ENCODE peak calls at places on chromosomes 7 and 10, in ten cellular contexts. U, L, J, E, O, M, A, S, G and R are unnamed samples.

GRCh38 chr10:50279489-50279888 is 28.2 kb upstream of the ASAH2 start:
- DNase-seq in G (peak), S (peak), E (no peak), O (no peak), U (no peak), M (no peak), L (no peak), J (no peak), A (no peak), R (no peak)

GRCh38 chr7:141355057-141355456 is 196.2 kb upstream of the AGK start:
- DNase-seq in E (no peak), A (no peak), U (no peak), S (no peak), L (no peak), J (no peak), G (no peak), O (no peak), M (no peak), R (no peak)

GRCh38 chr7:113367187-113367586 is 248.8 kb upstream of the SMIM30 start:
- DNase-seq in G (no peak), A (no peak), E (no peak), J (no peak), U (no peak), L (no peak), S (no peak), O (no peak), M (no peak), R (no peak)

GRCh38 chr7:118264836-118265235 is 40.3 kb downstream of the ANKRD7 start:
- DNase-seq in L (no peak), O (no peak), M (no peak), U (no peak), S (no peak), A (no peak), E (no peak), G (no peak), J (no peak), R (no peak)

GRCh38 chr7:7257899-7258692 is 75.8 kb downstream of the C1GALT1 start:
- DNase-seq in G (no peak), O (no peak), E (no peak), J (no peak), S (no peak), U (no peak), M (no peak), L (no peak), A (no peak), R (peak)

GRCh38 chr7:55299273-55299967 is 65.7 kb upstream of the LANCL2 start:
- DNase-seq in M (no peak), L (no peak), O (no peak), S (no peak), E (no peak), U (no peak), A (no peak), J (no peak), G (no peak), R (no peak)

GRCh38 chr7:93043393-93043985 is 74.3 kb downstream of the SAMD9 start:
- DNase-seq in J (peak), M (no peak), L (no peak), E (peak), G (no peak), A (peak), O (peak), S (peak), U (peak), R (no peak)

GRCh38 chr10:46220872-46221538 is 65.8 kb upstream of the ANTXRL start:
- DNase-seq in J (no peak), A (no peak), G (peak), E (no peak), M (no peak), O (no peak), U (no peak), L (no peak), S (no peak), R (no peak)

GRCh38 chr7:155506854-155507337 is 39.5 kb downstream of the CNPY1 start:
- DNase-seq in A (no peak), M (no peak), L (no peak), G (no peak), S (peak), U (no peak), E (no peak), J (no peak), O (no peak), R (no peak)

GRCh38 chr7:22723642-22724041 is 3.4 kb upstream of the IL6 start:
- DNase-seq in E (no peak), J (no peak), U (no peak), S (no peak), G (no peak), O (no peak), M (no peak), L (peak), A (no peak), R (no peak)

GRCh38 chr7:50379082-50379481 is 71.1 kb downstream of the FIGNL1 start:
- DNase-seq in E (no peak), O (no peak), G (peak), A (peak), S (peak), M (peak), L (peak), U (no peak), J (no peak), R (no peak)

GRCh38 chr10:58481569-58482109 is 31.0 kb upstream of the BICC1 start:
- DNase-seq in S (no peak), E (no peak), L (no peak), J (no peak), O (no peak), U (no peak), G (no peak), M (no peak), A (no peak), R (no peak)

DNA sequence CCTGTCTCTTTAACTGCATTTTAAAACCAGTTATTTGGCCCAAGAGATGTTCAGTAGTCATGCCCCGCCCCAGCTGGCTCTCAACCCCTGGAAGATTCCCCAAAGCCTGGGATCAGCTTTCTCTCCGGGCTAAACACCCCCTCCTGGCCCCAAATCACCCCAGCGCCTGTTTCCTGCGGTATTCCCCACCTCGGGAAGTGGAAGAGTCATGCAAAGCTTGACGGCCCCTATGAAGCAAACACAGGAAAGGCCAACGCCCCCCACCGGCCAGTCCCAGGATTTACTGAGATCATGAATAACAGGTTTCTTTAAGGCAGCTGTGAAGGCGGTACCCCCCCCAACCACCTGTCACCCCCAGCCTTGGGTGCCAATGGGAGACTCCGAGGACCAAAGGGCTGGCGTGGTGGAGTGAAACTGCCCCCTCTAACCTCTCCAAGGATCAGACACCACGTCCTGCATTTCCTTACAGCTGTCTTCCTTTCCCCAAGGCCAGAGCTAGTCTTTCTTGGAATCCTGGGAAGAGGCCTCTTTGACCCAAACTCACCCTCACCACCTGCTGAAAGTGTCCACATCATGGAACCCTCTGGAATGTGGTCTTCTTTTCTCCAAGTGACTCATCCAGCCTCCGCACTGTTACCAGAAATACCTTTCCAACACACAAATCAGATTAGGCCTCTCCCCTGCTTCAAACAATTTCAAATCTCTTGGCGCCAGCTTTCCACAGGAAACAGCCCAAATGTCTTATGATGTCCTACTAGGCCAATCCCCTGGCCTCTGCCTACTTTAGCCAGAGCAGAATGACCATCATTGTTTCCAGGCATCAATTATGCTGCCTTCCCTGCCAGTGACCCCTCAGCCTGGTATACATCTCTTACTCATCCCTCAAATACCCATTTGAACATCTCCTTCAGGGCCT is 301.5 kb downstream of the ZEB1 start:
- DNase-seq in M (no peak), G (no peak), O (peak), E (peak), S (peak), J (peak), L (peak), U (peak), A (no peak), R (no peak)
- TF ChIP-seq CTCF in M (no peak), G (peak), O (peak), E (peak), S (peak), J (no peak), L (no peak), U (peak), A (no peak), R (no peak)

GRCh38 chr7:158395780-158396214 is 191.8 kb downstream of the PTPRN2 start:
- DNase-seq in J (no peak), L (no peak), E (no peak), S (peak), G (no peak), A (no peak), O (no peak), U (no peak), M (no peak), R (no peak)
- TF ChIP-seq CTCF in J (no peak), L (no peak), E (no peak), S (no peak), G (peak), A (no peak), O (no peak), U (no peak), M (no peak), R (no peak)

GRCh38 chr10:86497621-86498020 is 24.0 kb downstream of the WAPL start:
- DNase-seq in J (no peak), E (no peak), M (no peak), O (no peak), G (no peak), S (no peak), U (no peak), L (no peak), A (no peak), R (no peak)

GRCh38 chr10:86504510-86504909 is 17.1 kb downstream of the WAPL start:
- DNase-seq in M (no peak), A (no peak), J (no peak), S (no peak), U (no peak), E (no peak), G (no peak), L (no peak), O (no peak), R (no peak)

GRCh38 chr10:86498608-86499007 is 23.0 kb downstream of the WAPL start:
- DNase-seq in O (no peak), J (no peak), L (no peak), E (no peak), S (no peak), G (no peak), U (no peak), A (no peak), M (no peak), R (no peak)

GRCh38 chr10:86506062-86506461 is 15.5 kb downstream of the WAPL start:
- DNase-seq in S (no peak), E (no peak), M (no peak), O (no peak), J (no peak), G (no peak), U (no peak), L (no peak), A (no peak), R (no peak)

GRCh38 chr10:86500846-86501245 is 20.7 kb downstream of the WAPL start:
- DNase-seq in A (no peak), U (peak), G (no peak), E (no peak), O (no peak), L (no peak), M (no peak), S (no peak), J (no peak), R (no peak)
- TF ChIP-seq CTCF in A (no peak), U (no peak), G (no peak), E (no peak), O (no peak), L (no peak), M (no peak), S (no peak), J (no peak), R (no peak)

GRCh38 chr10:81177651-81178244 is 640.0 kb downstream of the SH2D4B start:
- DNase-seq in L (no peak), E (no peak), J (no peak), O (no peak), G (no peak), U (no peak), A (no peak), M (no peak), S (no peak), R (no peak)

GRCh38 chr10:81179324-81179723 is 641.6 kb downstream of the SH2D4B start:
- DNase-seq in U (no peak), L (no peak), E (no peak), S (no peak), M (no peak), O (no peak), A (no peak), J (no peak), G (no peak), R (no peak)

GRCh38 chr10:81182296-81182695 is 644.6 kb downstream of the SH2D4B start:
- DNase-seq in E (peak), J (no peak), G (no peak), L (no peak), O (no peak), M (no peak), A (no peak), S (no peak), U (no peak), R (no peak)

DNA sequence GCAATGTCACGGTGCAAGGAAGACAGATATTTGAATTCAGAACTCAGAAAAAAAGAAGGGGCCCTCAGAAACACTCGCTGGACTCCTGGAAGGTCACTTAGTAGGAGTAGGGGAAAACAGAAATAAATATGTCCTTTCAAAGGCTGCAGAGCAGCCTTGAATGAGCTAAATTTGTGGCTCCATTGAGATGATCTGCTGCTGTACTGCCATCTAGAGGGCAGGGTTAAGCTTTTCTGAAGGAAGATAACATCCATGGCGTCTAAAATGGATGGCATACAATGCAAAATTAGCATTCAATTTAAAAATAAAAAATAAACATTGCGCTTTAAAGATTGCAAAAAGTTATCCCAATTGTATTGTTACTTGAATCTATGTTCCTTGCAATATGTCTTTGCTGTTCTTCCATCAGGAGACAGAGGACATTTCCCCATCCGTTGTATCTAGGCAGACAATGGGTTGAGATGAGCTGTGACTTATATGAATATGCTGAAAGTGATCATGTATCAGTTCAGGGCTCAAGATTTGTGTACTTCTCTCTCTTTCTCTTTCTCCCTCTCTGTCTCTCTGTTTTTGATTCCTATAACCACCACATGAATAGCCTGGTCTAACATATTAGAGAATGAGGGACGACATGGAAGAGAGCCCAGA is 642.2 kb downstream of the SH2D4B start:
- DNase-seq in E (no peak), A (no peak), O (no peak), S (peak), J (peak), L (no peak), U (no peak), M (no peak), G (peak), R (no peak)
- TF ChIP-seq CTCF in E (no peak), A (no peak), O (peak), S (no peak), J (peak), L (peak), U (peak), M (peak), G (no peak), R (no peak)

GRCh38 chr10:13585943-13586342 is 822 bp upstream of the PRPF18 start:
- DNase-seq in U (no peak), G (no peak), S (no peak), J (no peak), A (no peak), M (no peak), L (no peak), O (no peak), E (no peak), R (no peak)

GRCh38 chr10:13585195-13585751 is 1.5 kb upstream of the PRPF18 start:
- DNase-seq in E (no peak), O (no peak), L (no peak), J (no peak), G (no peak), U (no peak), A (no peak), S (no peak), M (no peak), R (no peak)

GRCh38 chr10:13587367-13587766 is 602 bp downstream of the PRPF18 start:
- DNase-seq in E (no peak), A (no peak), L (no peak), J (peak), M (no peak), O (no peak), S (no peak), G (peak), U (no peak), R (no peak)

GRCh38 chr10:13589316-13589715 is 2.6 kb downstream of the PRPF18 start:
- DNase-seq in L (no peak), G (no peak), S (no peak), O (no peak), E (no peak), A (no peak), J (no peak), U (no peak), M (no peak), R (no peak)

DNA sequence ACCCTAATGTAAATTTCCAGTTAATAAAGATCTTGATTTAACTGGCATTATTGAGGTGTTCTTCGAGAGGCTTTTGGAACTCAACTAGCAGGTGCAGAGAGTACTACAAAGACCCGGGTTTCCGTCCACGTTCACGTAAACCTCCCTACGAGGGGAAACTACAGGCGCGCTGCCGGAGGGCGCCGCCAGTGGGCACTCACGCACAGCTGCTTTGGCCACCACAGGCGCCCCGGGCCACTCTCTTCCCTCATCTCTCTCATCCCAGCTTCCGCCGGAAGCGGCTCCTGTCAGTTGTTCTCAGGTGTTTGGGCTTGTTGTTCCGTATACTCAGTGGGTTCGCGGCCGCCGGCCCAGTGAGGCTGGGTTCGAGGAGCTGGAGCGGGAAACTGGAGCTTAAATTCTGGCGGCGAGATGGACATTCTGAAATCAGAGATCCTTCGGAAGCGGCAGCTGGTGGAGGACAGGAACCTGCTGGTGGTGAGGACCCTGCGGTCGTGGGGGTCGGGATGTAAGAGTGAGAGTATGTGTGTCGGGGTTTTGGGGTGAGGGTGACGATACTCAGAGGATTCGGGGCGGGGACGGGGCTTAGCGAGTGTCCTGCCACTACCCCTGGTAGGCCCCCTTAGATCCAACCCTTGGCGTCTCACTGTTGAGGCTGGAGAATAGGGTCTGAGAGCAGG is at the start of gene PRPF18:
- DNase-seq in M (peak), A (peak), O (peak), J (peak), U (peak), S (peak), G (peak), E (peak), L (peak), R (peak)
- TF ChIP-seq CTCF in M (peak), A (peak), O (peak), J (peak), U (peak), S (peak), G (peak), E (peak), L (peak), R (peak)

GRCh38 chr7:15889501-15889900 is 203.0 kb upstream of the MEOX2 start:
- DNase-seq in J (peak), O (peak), L (no peak), A (no peak), M (no peak), S (peak), E (no peak), G (no peak), U (no peak), R (no peak)
- TF ChIP-seq CTCF in J (peak), O (peak), L (no peak), A (no peak), M (no peak), S (no peak), E (peak), G (peak), U (peak), R (no peak)

GRCh38 chr7:130560972-130561371 is 69.1 kb downstream of the MEST start:
- DNase-seq in A (no peak), L (peak), G (peak), E (no peak), U (peak), O (peak), J (no peak), S (no peak), M (no peak), R (no peak)
- TF ChIP-seq CTCF in A (no peak), L (peak), G (peak), E (no peak), U (peak), O (peak), J (no peak), S (no peak), M (no peak), R (no peak)

GRCh38 chr10:22560391-22561239 is 153.8 kb downstream of the PIP4K2A start:
- DNase-seq in E (no peak), G (no peak), S (no peak), U (no peak), A (no peak), O (no peak), L (no peak), J (no peak), M (no peak), R (no peak)
- TF ChIP-seq CTCF in E (no peak), G (no peak), S (no peak), U (no peak), A (no peak), O (no peak), L (no peak), J (no peak), M (peak), R (no peak)

GRCh38 chr7:105228555-105228954 is 160.2 kb downstream of the SRPK2 start:
- DNase-seq in J (no peak), U (no peak), M (no peak), G (no peak), O (no peak), L (no peak), A (no peak), S (peak), E (no peak), R (no peak)
- TF ChIP-seq CTCF in J (no peak), U (no peak), M (no peak), G (no peak), O (no peak), L (no peak), A (no peak), S (no peak), E (no peak), R (no peak)